ENCODE peak calls at places on chromosomes 2 and 18, in four cellular contexts. A is right lobe of liver, Y is MG63, E is posterior vena cava. B is an unnamed sample.

GRCh38 chr18:31596081-31596872 is 4.6 kb downstream of the TTR start:
- DNase-seq in A (no peak), Y (no peak), E (no peak), B (no peak)

GRCh38 chr18:67875057-67875456 is 358.5 kb upstream of the DSEL start:
- DNase-seq in A (no peak), Y (no peak), E (no peak), B (no peak)

GRCh38 chr2:49044680-49045079 is 109.6 kb downstream of the FSHR start:
- DNase-seq in A (no peak), Y (no peak), E (no peak), B (no peak)

GRCh38 chr2:101205521-101205998 is 47.1 kb upstream of the CNOT11 start:
- DNase-seq in A (peak; percentile 40), Y (peak; percentile 78), E (no peak), B (peak; percentile 25)

GRCh38 chr2:102520009-102520408 is 47.0 kb downstream of the SLC9A4 start:
- DNase-seq in A (no peak), Y (no peak), E (no peak), B (no peak)

GRCh38 chr2:146853741-146854444 is 990.9 kb upstream of the ACVR2A start:
- DNase-seq in A (no peak), Y (no peak), E (no peak), B (no peak)

GRCh38 chr2:24945907-24946306 is 25.8 kb downstream of the DNAJC27 start:
- DNase-seq in A (no peak), Y (no peak), E (no peak), B (no peak)

GRCh38 chr2:240506406-240507059 is 51.3 kb downstream of the ANKMY1 start:
- DNase-seq in A (no peak), Y (no peak), E (peak; percentile 56), B (no peak)

GRCh38 chr2:213266421-213266820 is 17.8 kb upstream of the SPAG16 start:
- DNase-seq in A (no peak), Y (no peak), E (no peak), B (no peak)

GRCh38 chr2:853203-853870 is 97.3 kb upstream of the SNTG2 start:
- DNase-seq in A (no peak), Y (no peak), E (no peak), B (no peak)

GRCh38 chr18:23966909-23967308 is 47.6 kb upstream of the TTC39C start:
- DNase-seq in A (no peak), Y (no peak), E (no peak), B (no peak)

B was measured in left ventricle myocardium inferior.